ENCODE peak calls at places on chromosomes 16 and 17, in nine cellular contexts. B is RCC 7860, K is iris pigment epithelial cell, G is heart left ventricle, P is left cardiac atrium, Z is NCI-H460, V is T-helper 2 cell, F is RKO, C is fibroblast of pulmonary artery. A is an unnamed sample.

GRCh38 chr17:46167826-46168569 is 25.2 kb downstream of the KANSL1 start:
- DNase-seq in K (peak), V (no peak), C (peak), B (no peak), F (no peak), Z (no peak), G (no peak), P (no peak), A (no peak)

GRCh38 chr17:50064253-50064991 is 8.5 kb downstream of the ITGA3 start:
- DNase-seq in G (peak), K (peak), B (peak), V (no peak), F (peak), Z (peak), C (peak), P (peak), A (no peak)

GRCh38 chr16:58280146-58280845 is 14.5 kb downstream of the PRSS54 start:
- DNase-seq in B (no peak), G (no peak), P (no peak), F (no peak), Z (no peak), C (no peak), K (no peak), V (no peak), A (no peak)

GRCh38 chr16:88561485-88562369 is 8.5 kb upstream of the ZC3H18 start:
- DNase-seq in F (peak), V (peak), P (peak), C (peak), K (peak), G (no peak), B (peak), Z (peak), A (no peak)

GRCh38 chr17:78129385-78130079 is 977 bp upstream of the TMC6 start:
- DNase-seq in F (no peak), P (no peak), C (no peak), G (peak), Z (no peak), K (no peak), V (no peak), B (no peak), A (no peak)

GRCh38 chr17:71501716-71502115 is 619.1 kb upstream of the SOX9 start:
- DNase-seq in G (no peak), B (peak), V (no peak), F (no peak), Z (no peak), K (no peak), P (no peak), C (no peak), A (no peak)

GRCh38 chr17:50080827-50081226 is 14.3 kb upstream of the PDK2 start:
- DNase-seq in K (no peak), G (peak), P (no peak), C (peak), F (no peak), Z (no peak), B (no peak), V (no peak), A (peak)

GRCh38 chr17:7001562-7001961 is 5.7 kb downstream of the ALOX12 start:
- DNase-seq in G (no peak), V (peak), B (no peak), K (peak), F (no peak), C (peak), Z (no peak), P (no peak), A (no peak)

GRCh38 chr16:27232061-27232841 is 28.9 kb downstream of the KDM8 start:
- DNase-seq in C (no peak), V (no peak), K (no peak), F (no peak), B (no peak), P (no peak), G (no peak), Z (no peak), A (no peak)

GRCh38 chr17:45224671-45225050 is 3.0 kb downstream of the FMNL1 start:
- DNase-seq in F (no peak), Z (no peak), P (no peak), K (no peak), G (peak), V (no peak), C (no peak), B (no peak), A (no peak)

GRCh38 chr17:7058831-7059447 is 15.0 kb upstream of the SLC16A11 start:
- DNase-seq in F (no peak), C (peak), Z (no peak), P (no peak), G (no peak), B (no peak), V (no peak), K (peak), A (no peak)

GRCh38 chr16:25700547-25700946 is 8.8 kb downstream of the HS3ST4 start:
- DNase-seq in F (no peak), B (no peak), P (no peak), Z (no peak), K (no peak), C (no peak), G (no peak), V (no peak), A (no peak)

GRCh38 chr17:1643293-1643998 is 2.1 kb downstream of the SCARF1 start:
- DNase-seq in B (no peak), C (no peak), G (no peak), Z (no peak), F (peak), P (no peak), K (no peak), V (peak), A (no peak)

GRCh38 chr16:65745-66144 is 6.7 kb downstream of the RHBDF1 start:
- DNase-seq in G (peak), B (peak), K (peak), F (peak), C (peak), Z (peak), P (peak), V (peak), A (peak)

GRCh38 chr17:75892556-75893224 is 4.1 kb downstream of the TRIM65 start:
- DNase-seq in P (no peak), C (no peak), B (no peak), V (no peak), Z (no peak), F (no peak), K (no peak), G (no peak), A (no peak)

GRCh38 chr17:71413935-71414334 is 706.9 kb upstream of the SOX9 start:
- DNase-seq in V (no peak), P (no peak), B (no peak), K (no peak), F (no peak), C (no peak), G (no peak), Z (no peak), A (no peak)

GRCh38 chr17:45628019-45628418 is 137.5 kb upstream of the PLEKHM1 start:
- DNase-seq in V (no peak), F (no peak), G (no peak), C (no peak), B (no peak), K (no peak), P (no peak), Z (no peak), A (no peak)

GRCh38 chr16:22323998-22324786 is 27.0 kb downstream of the POLR3E start:
- DNase-seq in P (no peak), C (no peak), V (no peak), B (no peak), K (no peak), Z (no peak), G (no peak), F (no peak), A (no peak)

GRCh38 chr16:69326172-69326873 is 4.1 kb downstream of the PDF start:
- DNase-seq in G (no peak), P (no peak), B (no peak), Z (no peak), K (no peak), V (no peak), F (no peak), C (no peak), A (no peak)

GRCh38 chr16:9050102-9050830 is 41.2 kb upstream of the HAPSTR1 start:
- DNase-seq in V (peak), F (no peak), C (peak), B (no peak), P (no peak), Z (no peak), K (peak), G (no peak), A (no peak)

GRCh38 chr16:69077251-69077650 is 28.2 kb upstream of the HAS3 start:
- DNase-seq in C (no peak), V (no peak), K (peak), G (no peak), P (no peak), Z (no peak), F (peak), B (peak), A (no peak)

GRCh38 chr16:64225036-64225435 is 896.8 kb downstream of the CDH11 start:
- DNase-seq in Z (no peak), V (no peak), K (no peak), F (no peak), C (no peak), B (no peak), G (no peak), P (no peak), A (no peak)

GRCh38 chr16:50204426-50205108 is 51.5 kb downstream of the TENT4B start:
- DNase-seq in K (no peak), V (no peak), B (no peak), Z (no peak), C (no peak), P (no peak), F (no peak), G (no peak), A (no peak)

A was measured in left ventricle myocardium inferior.